ENCODE peak calls at places on chromosomes 6 and 20, in five cellular contexts. I is HCT116, P is HEK293T, O is NB4, C is ELF-1. Q is an unnamed sample.

GRCh38 chr6:105028898-105029297 is 72.0 kb downstream of the LIN28B start:
- DNase-seq in I (no peak), P (no peak), C (no peak), O (no peak), Q (no peak)

GRCh38 chr6:108561742-108562502 is 1.2 kb downstream of the FOXO3 start:
- DNase-seq in P (no peak), C (peak), I (no peak), O (peak), Q (peak)

GRCh38 chr6:52574709-52575489 is 2.0 kb downstream of the TRAM2 start:
- DNase-seq in O (peak), C (no peak), P (no peak), I (no peak), Q (peak)

GRCh38 chr20:20321134-20321533 is 46.8 kb upstream of the INSM1 start:
- DNase-seq in P (no peak), C (no peak), I (no peak), O (peak), Q (no peak)

GRCh38 chr6:162825597-162825996 is 97.8 kb downstream of the PACRG start:
- DNase-seq in C (no peak), O (no peak), P (no peak), I (no peak), Q (no peak)

GRCh38 chr20:24954151-24954550 is 5.1 kb downstream of the CST7 start:
- DNase-seq in P (no peak), I (no peak), O (no peak), C (no peak), Q (no peak)

GRCh38 chr6:118735320-118735719 is 83.9 kb upstream of the CEP85L start:
- DNase-seq in P (peak), C (peak), I (no peak), O (peak), Q (no peak)

GRCh38 chr6:15474196-15474595 is 188.6 kb downstream of the DTNBP1 start:
- DNase-seq in C (no peak), O (no peak), I (no peak), P (no peak), Q (no peak)

GRCh38 chr6:41531591-41532582 is 14.3 kb upstream of the FOXP4 start:
- DNase-seq in P (no peak), I (no peak), C (no peak), O (peak), Q (peak)

GRCh38 chr6:30180145-30180544 is 16.8 kb downstream of the TRIM15 start:
- DNase-seq in O (no peak), P (no peak), I (no peak), C (no peak), Q (no peak)

GRCh38 chr6:158972241-158973233 is 27.5 kb downstream of the RSPH3 start:
- DNase-seq in O (peak), C (no peak), I (peak), P (peak), Q (peak)

GRCh38 chr6:127954082-127954481 is 53.2 kb upstream of the THEMIS start:
- DNase-seq in O (no peak), C (no peak), P (no peak), I (no peak), Q (no peak)

GRCh38 chr6:92737983-92738382 is 681.4 kb downstream of the EPHA7 start:
- DNase-seq in C (no peak), P (no peak), I (no peak), O (no peak), Q (no peak)

GRCh38 chr6:156587751-156588301 is 189.4 kb upstream of the ARID1B start:
- DNase-seq in C (no peak), I (no peak), O (no peak), P (no peak), Q (no peak)

GRCh38 chr6:130307752-130308361 is 58.0 kb upstream of the TMEM200A start:
- DNase-seq in O (no peak), C (no peak), P (no peak), I (no peak), Q (peak)

Q was measured in hepatocyte.